ENCODE peak calls at places on chromosomes 3 and 15, in seven cellular contexts. O, K, D, A, U, Y and H are unnamed samples.

GRCh38 chr3:9180764-9181117 is 68.7 kb downstream of the SRGAP3 start:
- DNase-seq in O (peak; percentile 24), K (no peak), D (no peak), A (no peak), U (no peak), Y (no peak), H (no peak)

GRCh38 chr3:169772530-169772950 is 656 bp upstream of the MYNN start:
- DNase-seq in O (peak; percentile 84), K (peak; percentile 81), D (peak; percentile 77), A (peak; percentile 80), U (peak; percentile 82), Y (peak; percentile 76), H (no peak)

GRCh38 chr15:74789171-74789627 is 7.3 kb downstream of the CSK start:
- DNase-seq in O (peak; percentile 89), K (no peak), D (no peak), A (peak; percentile 41), U (peak; percentile 72), Y (no peak), H (no peak)

GRCh38 chr15:73923156-73923487 is 3.1 kb upstream of the LOXL1 start:
- DNase-seq in O (no peak), K (no peak), D (no peak), A (no peak), U (no peak), Y (no peak), H (no peak)

GRCh38 chr15:48096813-48097212 is 24.0 kb upstream of the SLC24A5 start:
- DNase-seq in O (no peak), K (peak; percentile 47), D (no peak), A (peak; percentile 54), U (no peak), Y (no peak), H (peak; percentile 69)

GRCh38 chr3:124886168-124887051 is 755 bp downstream of the ITGB5 start:
- DNase-seq in O (peak; percentile 51), K (peak; percentile 47), D (peak; percentile 39), A (peak; percentile 49), U (no peak), Y (peak; percentile 31), H (no peak)

GRCh38 chr15:63374686-63375520 is 6.7 kb downstream of the CA12 start:
- DNase-seq in O (no peak), K (peak; percentile 81), D (peak; percentile 32), A (peak; percentile 53), U (no peak), Y (no peak), H (peak; percentile 31)

GRCh38 chr15:50135123-50135541 is 16.1 kb upstream of the ATP8B4 start:
- DNase-seq in O (no peak), K (no peak), D (no peak), A (no peak), U (no peak), Y (no peak), H (no peak)

GRCh38 chr15:94230886-94231727 is at the start of gene MCTP2:
- DNase-seq in O (peak; percentile 40), K (peak; percentile 46), D (no peak), A (peak; percentile 77), U (peak; percentile 95), Y (peak; percentile 27), H (peak; percentile 50)

GRCh38 chr3:172275586-172275985 is 172.7 kb downstream of the GHSR start:
- DNase-seq in O (no peak), K (no peak), D (no peak), A (no peak), U (no peak), Y (no peak), H (no peak)

GRCh38 chr3:172277151-172277652 is 171.1 kb downstream of the GHSR start:
- DNase-seq in O (no peak), K (no peak), D (no peak), A (no peak), U (no peak), Y (no peak), H (no peak)

GRCh38 chr3:172273378-172273777 is 174.9 kb downstream of the GHSR start:
- DNase-seq in O (no peak), K (no peak), D (no peak), A (no peak), U (no peak), Y (no peak), H (no peak)

GRCh38 chr3:172274906-172275305 is 173.3 kb downstream of the GHSR start:
- DNase-seq in O (no peak), K (no peak), D (no peak), A (no peak), U (no peak), Y (no peak), H (no peak)

GRCh38 chr3:172276103-172276502 is 172.2 kb downstream of the GHSR start:
- DNase-seq in O (peak; percentile 9), K (no peak), D (no peak), A (no peak), U (peak; percentile 31), Y (no peak), H (no peak)
- TF ChIP-seq CTCF in O (no peak), K (peak; percentile 3), D (no peak), A (peak; percentile 46), U (peak; percentile 48), Y (peak; percentile 4), H (no peak)

GRCh38 chr3:130711885-130712284 is 34.7 kb downstream of the PIK3R4 start:
- DNase-seq in O (no peak), K (peak; percentile 23), D (no peak), A (no peak), U (no peak), Y (no peak), H (peak; percentile 34)

GRCh38 chr3:130709671-130710070 is 37.0 kb downstream of the PIK3R4 start:
- DNase-seq in O (no peak), K (peak; percentile 29), D (no peak), A (no peak), U (no peak), Y (no peak), H (no peak)

GRCh38 chr3:130712718-130713423 is 33.8 kb downstream of the PIK3R4 start:
- DNase-seq in O (no peak), K (no peak), D (no peak), A (no peak), U (no peak), Y (no peak), H (no peak)

GRCh38 chr3:130715616-130716015 is 31.0 kb downstream of the PIK3R4 start:
- DNase-seq in O (no peak), K (no peak), D (no peak), A (no peak), U (no peak), Y (no peak), H (no peak)
- H3K4me3 ChIP-seq in O (no peak overlapping the region), K (no peak overlapping the region), D (no peak overlapping the region), A (no peak overlapping the region), U (no peak overlapping the region), Y (no peak overlapping the region), H (no peak overlapping the region)

GRCh38 chr3:15052335-15053242 is 12.5 kb downstream of the MRPS25 start:
- DNase-seq in O (no peak), K (no peak), D (no peak), A (no peak), U (peak; percentile 39), Y (no peak), H (no peak)
- TF ChIP-seq CTCF in O (no peak), K (no peak), D (no peak), A (no peak), U (no peak), Y (no peak), H (no peak)

GRCh38 chr3:23811117-23811487 is 5.3 kb downstream of the UBE2E1 start:
- DNase-seq in O (peak; percentile 49), K (no peak), D (peak; percentile 11), A (peak; percentile 56), U (no peak), Y (no peak), H (no peak)

GRCh38 chr3:23810342-23811116 is 4.8 kb downstream of the UBE2E1 start:
- DNase-seq in O (peak; percentile 69), K (no peak), D (peak; percentile 76), A (peak; percentile 54), U (peak; percentile 43), Y (peak; percentile 60), H (no peak)

GRCh38 chr3:23809840-23810341 is 4.1 kb downstream of the UBE2E1 start:
- DNase-seq in O (peak; percentile 54), K (no peak), D (no peak), A (peak; percentile 61), U (peak; percentile 40), Y (no peak), H (no peak)

GRCh38 chr3:23808525-23808924 is 2.8 kb downstream of the UBE2E1 start:
- DNase-seq in O (no peak), K (no peak), D (no peak), A (no peak), U (no peak), Y (no peak), H (no peak)

GRCh38 chr3:23809294-23809693 is 3.5 kb downstream of the UBE2E1 start:
- DNase-seq in O (peak; percentile 55), K (no peak), D (no peak), A (peak; percentile 22), U (no peak), Y (no peak), H (no peak)
- H3K4me3 ChIP-seq in O (peak overlapping the region; percentile 71), K (no peak overlapping the region), D (no peak overlapping the region), A (peak overlapping the region; percentile 90), U (peak overlapping the region; percentile 85), Y (no peak overlapping the region), H (no peak overlapping the region)

GRCh38 chr3:189053327-189053726 is 118.4 kb upstream of the TPRG1 start:
- DNase-seq in O (no peak), K (no peak), D (no peak), A (no peak), U (no peak), Y (no peak), H (no peak)

GRCh38 chr3:189049458-189050231 is 122.1 kb upstream of the TPRG1 start:
- DNase-seq in O (peak; percentile 12), K (no peak), D (peak; percentile 24), A (peak; percentile 21), U (peak; percentile 4), Y (no peak), H (no peak)
- TF ChIP-seq CTCF in O (peak; percentile 21), K (peak; percentile 15), D (peak; percentile 30), A (peak; percentile 52), U (peak; percentile 63), Y (no peak), H (no peak)

DNA sequence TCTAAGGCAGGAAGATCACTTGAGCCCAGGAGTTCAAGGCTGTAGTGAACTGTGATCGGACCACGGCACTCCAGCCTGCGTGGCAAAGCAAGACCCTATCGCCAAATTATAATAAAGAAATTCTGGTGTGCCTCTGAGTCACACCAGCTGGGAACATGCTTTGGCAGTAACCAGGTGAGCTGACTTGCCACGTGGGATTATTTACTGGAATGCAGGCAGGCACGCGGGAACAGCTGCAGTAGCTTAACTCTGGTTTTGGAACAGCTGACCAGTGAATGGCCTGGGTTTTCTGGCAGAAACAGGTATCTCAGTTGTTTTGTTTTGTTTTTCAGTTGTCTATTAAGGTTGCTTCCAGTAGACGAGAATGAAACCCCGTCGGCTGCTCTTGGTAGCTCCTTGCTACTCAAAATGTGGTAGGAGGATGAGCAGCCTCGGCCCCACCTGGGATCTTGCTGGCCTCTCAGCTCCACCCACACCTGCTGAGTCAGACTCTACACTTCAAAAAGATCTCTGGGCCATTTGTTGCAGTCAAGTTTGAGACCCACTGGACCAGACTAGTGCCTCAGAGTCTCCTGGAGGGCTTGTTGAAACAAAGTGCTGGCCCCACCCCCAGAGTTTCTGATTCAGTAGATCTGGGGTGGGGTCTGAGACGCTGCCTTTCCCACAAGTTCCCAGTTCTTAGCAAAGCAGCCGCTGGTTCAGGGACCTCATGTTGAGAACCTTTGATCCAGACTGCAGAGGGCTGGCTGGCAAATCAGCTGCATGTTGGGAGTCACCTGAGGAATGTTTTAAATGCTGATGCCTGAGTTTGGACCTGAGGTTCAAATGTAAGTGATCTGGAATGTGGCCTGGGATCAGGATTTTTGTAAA is 26.6 kb downstream of the IDH2 start:
- DNase-seq in O (peak; percentile 67), K (no peak), D (no peak), A (peak; percentile 52), U (no peak), Y (peak; percentile 83), H (no peak)
- H3K4me3 ChIP-seq in O (no peak overlapping the region), K (no peak overlapping the region), D (no peak overlapping the region), A (no peak overlapping the region), U (no peak overlapping the region), Y (no peak overlapping the region), H (no peak overlapping the region)